ENCODE peak calls at places on chromosomes 4 and X, in eight cellular contexts. F, U, L, I, J, X, Y and M are unnamed samples.
A peak's percentile ranks its signal among the peaks of the same experiment; 100 is the strongest.

GRCh38 chr4:153211986-153212720 is 7.9 kb downstream of the TRIM2 start:
- DNase-seq in L (no peak), Y (no peak), J (no peak), X (no peak), I (no peak), U (no peak), F (no peak), M (no peak)

GRCh38 chr4:103773691-103774231 is 54.0 kb upstream of the TACR3 start:
- DNase-seq in X (no peak), F (no peak), J (no peak), Y (no peak), U (no peak), L (no peak), I (no peak), M (no peak)

GRCh38 chr4:107688421-107688820 is 31.6 kb downstream of the PAPSS1 start:
- DNase-seq in Y (no peak), L (no peak), U (no peak), F (no peak), I (no peak), X (no peak), J (no peak), M (no peak)

GRCh38 chr4:152998861-152999260 is 62.7 kb downstream of the FHDC1 start:
- DNase-seq in Y (no peak), L (no peak), X (no peak), J (peak; percentile 66), F (no peak), U (no peak), I (no peak), M (no peak)

GRCh38 chr4:677431-678293 is 3.3 kb downstream of the MYL5 start:
- DNase-seq in J (peak; percentile 80), U (peak; percentile 49), Y (no peak), I (no peak), X (peak; percentile 40), F (no peak), L (no peak), M (no peak)

GRCh38 chr4:149145803-149146202 is 669.8 kb downstream of the IQCM start:
- DNase-seq in X (no peak), U (no peak), Y (no peak), I (no peak), J (no peak), L (no peak), F (no peak), M (no peak)

GRCh38 chr4:140046573-140046972 is 107.4 kb downstream of the MAML3 start:
- DNase-seq in X (no peak), Y (no peak), U (no peak), L (no peak), F (no peak), I (no peak), J (no peak), M (no peak)

GRCh38 chr4:84499065-84499982 is at the start of gene NKX6-1:
- DNase-seq in J (no peak), L (peak; percentile 53), I (peak; percentile 58), X (peak; percentile 38), Y (peak; percentile 53), F (peak; percentile 89), U (peak; percentile 41), M (peak; percentile 23)

GRCh38 chr4:71004281-71004851 is 10.9 kb downstream of the DCK start:
- DNase-seq in Y (no peak), L (no peak), X (no peak), U (no peak), F (no peak), J (peak; percentile 81), I (no peak), M (no peak)

GRCh38 chr4:113686950-113687718 is 74.4 kb downstream of the CAMK2D start:
- DNase-seq in Y (no peak), U (no peak), X (no peak), I (no peak), J (no peak), L (no peak), F (no peak), M (no peak)

GRCh38 chr4:84379881-84380618 is 119.0 kb downstream of the NKX6-1 start:
- DNase-seq in L (no peak), I (no peak), J (no peak), F (no peak), U (no peak), X (no peak), Y (peak; percentile 4), M (no peak)

GRCh38 chr4:128776794-128777216 is 32.7 kb upstream of the JADE1 start:
- DNase-seq in Y (peak; percentile 64), J (no peak), I (no peak), U (no peak), X (peak; percentile 74), F (peak; percentile 65), L (peak; percentile 33), M (peak; percentile 24)

GRCh38 chr4:113957961-113958360 is 21.5 kb downstream of the ARSJ start:
- DNase-seq in F (no peak), I (no peak), Y (no peak), L (no peak), J (no peak), X (no peak), U (no peak), M (no peak)

GRCh38 chrX:24260827-24261550 is 52.9 kb downstream of the SUPT20HL2 start:
- DNase-seq in I (no peak), J (no peak), L (peak; percentile 20), F (peak; percentile 44), X (no peak), U (peak; percentile 19), Y (no peak), M (peak; percentile 43)

GRCh38 chrX:120740072-120740471 is 110.2 kb upstream of the C1GALT1C1 start:
- DNase-seq in F (no peak), L (no peak), X (no peak), Y (no peak), J (no peak), I (no peak), U (no peak), M (no peak)

GRCh38 chrX:23908219-23909003 is 605 bp downstream of the CXorf58 start:
- DNase-seq in U (no peak), I (no peak), X (no peak), J (no peak), L (no peak), F (peak; percentile 20), Y (no peak), M (no peak)

GRCh38 chr4:173685761-173686260 is 155.8 kb upstream of the HAND2 start:
- DNase-seq in F (no peak), I (no peak), Y (no peak), J (no peak), U (no peak), X (no peak), L (no peak), M (no peak)

GRCh38 chrX:44012484-44013096 is 39.4 kb upstream of the NDP start:
- DNase-seq in U (peak; percentile 18), X (peak; percentile 29), I (no peak), F (peak; percentile 20), J (peak; percentile 81), L (peak; percentile 20), Y (peak; percentile 31), M (no peak)

GRCh38 chr4:176002007-176002623 is 63.5 kb upstream of the WDR17 start:
- DNase-seq in I (no peak), Y (peak; percentile 33), L (no peak), X (peak; percentile 35), U (no peak), F (peak; percentile 43), J (peak; percentile 87), M (no peak)

GRCh38 chr4:81724925-81725329 is 253.2 kb upstream of the RASGEF1B start:
- DNase-seq in F (peak; percentile 24), X (peak; percentile 65), J (peak; percentile 76), Y (no peak), I (no peak), L (peak; percentile 32), U (peak; percentile 57), M (no peak)
- TF ChIP-seq POLR2A in F (no peak), X (no peak), J (no peak), Y (no peak), I (no peak), L (no peak), U (no peak), M (no peak)

GRCh38 chrX:18146009-18146408 is 74.7 kb downstream of the BEND2 start:
- DNase-seq in X (no peak), F (no peak), Y (no peak), I (no peak), U (no peak), J (no peak), L (no peak), M (no peak)

GRCh38 chrX:18151661-18152060 is 69.0 kb downstream of the BEND2 start:
- DNase-seq in U (no peak), L (no peak), Y (no peak), I (no peak), J (no peak), F (no peak), X (no peak), M (no peak)

GRCh38 chrX:18149454-18149853 is 71.2 kb downstream of the BEND2 start:
- DNase-seq in Y (peak; percentile 7), F (no peak), J (no peak), L (no peak), U (no peak), I (no peak), X (no peak), M (no peak)

GRCh38 chrX:18151157-18151556 is 69.5 kb downstream of the BEND2 start:
- DNase-seq in Y (no peak), F (no peak), I (no peak), X (no peak), J (no peak), L (no peak), U (no peak), M (no peak)

GRCh38 chrX:18146954-18147353 is 73.7 kb downstream of the BEND2 start:
- DNase-seq in J (no peak), Y (no peak), L (no peak), I (peak; percentile 15), U (no peak), X (no peak), F (no peak), M (no peak)
- H3K27ac ChIP-seq in J (no peak overlapping the region), Y (no peak overlapping the region), L (no peak overlapping the region), I (no peak overlapping the region), U (no peak overlapping the region), X (no peak overlapping the region), F (no peak overlapping the region), M (no peak overlapping the region)

DNA sequence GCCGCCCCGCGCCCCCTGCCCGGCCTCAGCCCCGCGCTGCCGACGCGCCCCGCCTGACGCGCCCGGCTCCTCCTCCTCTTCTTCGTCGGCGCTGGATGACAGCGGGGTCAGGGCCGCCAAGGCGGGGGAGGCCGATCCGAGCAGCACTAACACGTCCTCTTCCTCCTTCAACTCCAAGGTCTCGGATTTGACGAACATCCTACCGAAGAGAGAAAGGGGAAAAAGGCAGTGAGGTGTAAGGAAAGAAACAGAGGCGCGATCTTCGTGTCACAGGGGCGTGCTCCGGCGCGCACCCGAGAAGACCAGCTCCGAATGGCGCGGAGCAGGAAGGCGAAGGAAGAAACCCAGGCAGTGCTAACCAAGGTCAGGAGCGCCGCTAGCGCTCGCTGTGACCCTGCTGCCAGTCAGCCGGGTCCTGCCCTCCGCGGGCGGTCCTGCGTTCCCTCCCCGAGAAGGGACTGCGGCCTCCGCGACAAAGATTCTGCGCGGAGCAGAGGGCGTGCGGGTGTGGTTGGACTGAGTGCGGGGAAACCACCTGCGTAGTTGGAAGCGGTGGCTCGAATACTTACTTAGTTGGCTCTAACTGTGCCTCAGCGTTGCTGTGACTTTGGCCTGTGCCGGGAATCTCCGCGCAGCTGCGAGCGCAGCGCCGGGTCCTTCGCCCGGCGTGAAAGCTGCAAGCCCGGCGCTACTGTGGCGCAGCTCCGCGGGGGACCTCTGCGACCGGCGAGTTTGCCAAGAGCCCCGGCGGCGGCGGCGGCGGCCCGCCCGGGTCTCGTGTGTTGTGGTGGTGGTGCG is 503 bp downstream of the NEUROG2 start:
- DNase-seq in U (no peak), X (no peak), L (peak; percentile 21), J (no peak), Y (no peak), I (peak; percentile 30), F (peak; percentile 24), M (no peak)
- TF ChIP-seq POLR2A in U (no peak), X (no peak), L (no peak), J (no peak), Y (no peak), I (no peak), F (no peak), M (no peak)

GRCh38 chr4:182808673-182809416 is 108.3 kb downstream of the DCTD start:
- DNase-seq in J (no peak), I (no peak), Y (no peak), F (no peak), X (no peak), U (no peak), L (no peak), M (no peak)
- H3K27ac ChIP-seq in J (no peak overlapping the region), I (no peak overlapping the region), Y (no peak overlapping the region), F (no peak overlapping the region), X (no peak overlapping the region), U (no peak overlapping the region), L (no peak overlapping the region), M (no peak overlapping the region)